ENCODE peak calls at places on chromosomes 12 and 14, in eight cellular contexts. X is effector memory CD4-positive, alpha-beta T cell; L is A549; W is ascending aorta; Q is pancreas; R is cardiac muscle cell; S is SK-N-SH; D is trophoblast cell. A is an unnamed sample. For H3K4me1, the result is how much of the 10 kb centered on the place peaks cover.

GRCh38 chr12:99029502-99030271 is 384.6 kb downstream of the APAF1 start:
- DNase-seq in R (no peak), Q (peak), S (no peak), X (no peak), L (no peak), D (no peak), W (no peak), A (no peak)

GRCh38 chr14:34843011-34843554 is 32.1 kb downstream of the BAZ1A start:
- DNase-seq in Q (no peak), L (peak), W (no peak), X (no peak), R (peak), D (peak), S (peak), A (no peak)

GRCh38 chr12:10974965-10975364 is 11.7 kb downstream of the TAS2R50 start:
- DNase-seq in R (no peak), X (no peak), D (no peak), S (no peak), Q (no peak), L (no peak), W (no peak), A (no peak)

GRCh38 chr12:109739747-109740693 is 26.4 kb downstream of the FAM222A start:
- DNase-seq in X (no peak), R (peak), W (no peak), Q (peak), D (no peak), L (no peak), S (peak), A (no peak)

GRCh38 chr14:44339862-44340261 is 167.2 kb downstream of the FSCB start:
- DNase-seq in S (no peak), Q (no peak), W (no peak), L (no peak), D (peak), R (no peak), X (no peak), A (no peak)

GRCh38 chr12:126369487-126370463 is 1304.5 kb downstream of the AACS start:
- DNase-seq in W (no peak), X (no peak), L (no peak), R (peak), D (peak), S (no peak), Q (no peak), A (no peak)

GRCh38 chr14:80213602-80214001 is 2.3 kb upstream of the DIO2 start:
- DNase-seq in S (peak), W (no peak), D (peak), X (no peak), R (peak), Q (no peak), L (peak), A (no peak)

GRCh38 chr12:51593539-51593938 is 2.5 kb downstream of the SCN8A start:
- DNase-seq in W (no peak), S (no peak), D (peak), X (no peak), R (peak), Q (no peak), L (no peak), A (peak)

GRCh38 chr12:57471-57980 is 9.0 kb upstream of the IQSEC3 start:
- DNase-seq in S (no peak), X (no peak), W (no peak), L (no peak), Q (no peak), R (no peak), D (no peak), A (no peak)

GRCh38 chr12:109157986-109158385 is 41.6 kb downstream of the ACACB start:
- DNase-seq in D (no peak), X (no peak), W (no peak), L (no peak), S (peak), R (no peak), Q (no peak), A (no peak)

GRCh38 chr12:111257435-111257902 is 111.4 kb downstream of the PHETA1 start:
- DNase-seq in W (no peak), L (no peak), S (no peak), D (no peak), R (no peak), X (no peak), Q (no peak), A (no peak)

GRCh38 chr14:105439710-105440553 is 20.3 kb downstream of the MTA1 start:
- DNase-seq in S (peak), R (no peak), W (no peak), X (no peak), Q (peak), D (no peak), L (peak), A (no peak)

GRCh38 chr12:30268036-30268435 is 427.6 kb downstream of the IPO8 start:
- DNase-seq in R (peak), S (no peak), X (no peak), Q (no peak), L (no peak), D (no peak), W (no peak), A (no peak)

GRCh38 chr14:77040995-77041744 is 12.7 kb upstream of the IRF2BPL start:
- DNase-seq in D (no peak), Q (no peak), S (no peak), L (no peak), W (no peak), R (no peak), X (peak), A (no peak)
- H3K4me3 ChIP-seq in D (no peak), Q (peak), S (peak), L (peak), W (no peak), R (peak), X (peak), A (peak)

DNA sequence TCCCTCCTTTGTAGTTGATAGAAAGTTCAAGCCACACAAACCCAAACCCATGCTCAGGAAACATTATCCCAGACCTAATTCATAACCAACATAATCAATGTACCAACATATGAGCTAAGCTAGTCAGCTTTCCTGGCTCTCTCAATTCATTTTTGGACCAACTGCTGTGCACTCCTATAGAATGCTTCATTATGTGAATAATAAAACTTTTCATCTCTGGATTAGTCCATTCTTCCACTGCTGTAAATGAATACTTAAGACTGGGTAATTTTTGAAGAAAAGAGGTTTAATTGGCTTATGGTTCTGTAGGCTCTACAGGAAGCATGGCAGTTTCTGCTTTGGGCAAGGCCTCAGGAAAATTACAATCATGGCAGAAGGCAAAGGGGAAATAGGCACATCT is 651.9 kb downstream of the RERGL start:
- DNase-seq in L (no peak), X (no peak), D (no peak), R (no peak), S (no peak), W (no peak), Q (no peak), A (no peak)
- H3K27ac ChIP-seq in L (no peak), X (no peak), D (no peak), R (no peak), S (no peak), W (no peak), Q (no peak), A (no peak)

DNA sequence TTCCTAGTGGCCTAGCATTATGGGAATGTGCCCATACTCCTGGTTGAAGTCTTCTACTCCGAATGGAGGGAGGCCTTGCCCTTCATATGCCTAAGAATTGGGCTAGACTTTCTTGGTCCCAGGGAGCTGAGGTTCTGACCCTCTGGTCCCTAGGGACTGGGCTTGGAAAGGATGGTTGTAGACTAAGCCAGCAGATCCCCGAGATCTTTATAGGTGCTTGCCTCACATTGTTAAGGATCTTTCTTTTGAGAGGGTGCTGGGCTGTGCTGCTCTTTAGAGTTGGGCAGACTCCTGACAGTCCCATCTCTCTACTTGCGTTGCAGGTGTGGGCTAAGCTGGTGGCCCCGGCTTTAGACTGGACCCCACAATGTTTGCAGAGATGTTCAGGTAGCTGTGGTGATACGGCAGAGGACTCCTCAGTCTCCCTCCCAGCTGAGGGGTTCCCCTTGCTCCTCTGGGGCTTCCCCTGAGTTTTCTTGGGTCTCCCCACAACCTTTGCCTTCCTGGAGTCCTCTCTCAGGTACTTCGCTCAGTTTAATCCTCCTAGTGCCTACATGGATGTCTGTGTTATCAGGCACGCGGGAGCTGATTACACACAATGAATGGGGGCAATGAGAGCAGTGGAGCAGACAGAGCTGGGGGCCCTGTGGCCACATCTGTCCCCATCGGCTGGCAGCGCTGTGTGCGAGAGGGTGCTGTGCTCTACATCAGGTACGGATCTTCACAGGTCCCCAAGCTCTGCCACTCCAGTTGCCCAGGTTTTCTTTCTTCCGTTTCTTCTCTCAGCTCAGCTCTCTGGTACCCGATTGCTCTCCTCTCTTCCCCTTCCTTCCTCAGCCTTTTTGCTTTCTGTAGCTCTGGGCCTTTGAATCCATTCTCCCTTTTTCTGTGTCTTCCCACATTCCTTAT is 1.3 kb downstream of the MBD6 start:
- DNase-seq in D (no peak), S (no peak), X (no peak), L (no peak), W (no peak), Q (peak), R (no peak), A (no peak)
- H3K4me1 ChIP-seq in D (under half), S (under half), X (under half), L (under half), W (under half), Q (under half), R (under half), A (under half)

GRCh38 chr14:50122291-50122690 is 5.9 kb upstream of the VCPKMT start:
- DNase-seq in W (no peak), S (no peak), Q (no peak), D (no peak), R (no peak), L (no peak), X (no peak), A (no peak)

GRCh38 chr14:50117456-50117855 is 1.1 kb upstream of the VCPKMT start:
- DNase-seq in R (no peak), L (no peak), S (no peak), Q (no peak), X (no peak), D (no peak), W (no peak), A (no peak)

GRCh38 chr14:50121506-50121905 is 5.1 kb upstream of the VCPKMT start:
- DNase-seq in R (no peak), S (no peak), Q (no peak), W (no peak), L (no peak), X (no peak), D (no peak), A (no peak)

GRCh38 chr14:50127802-50128201 is 11.4 kb upstream of the VCPKMT start:
- DNase-seq in L (no peak), D (no peak), S (no peak), X (no peak), W (no peak), Q (no peak), R (no peak), A (no peak)

DNA sequence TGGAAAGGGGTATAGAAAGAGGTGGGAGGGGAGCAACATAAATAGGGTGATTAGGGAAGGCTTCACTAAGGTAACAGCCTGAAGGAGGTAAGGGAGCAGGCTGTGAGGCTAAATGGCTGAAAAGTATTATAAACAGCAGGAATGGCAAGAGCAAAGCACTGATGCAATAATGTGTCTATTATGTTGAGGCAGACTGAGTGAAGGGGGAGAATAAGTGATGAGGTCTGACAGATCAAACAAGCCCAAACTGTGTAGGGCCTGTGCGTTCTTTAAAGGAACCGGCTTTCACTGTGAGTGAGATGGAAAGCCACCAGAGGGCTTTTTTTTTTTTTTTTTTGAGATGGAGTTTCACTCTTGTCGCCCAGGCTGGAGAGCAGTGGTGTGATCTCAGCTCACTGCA is 6.7 kb upstream of the VCPKMT start:
- DNase-seq in W (no peak), D (no peak), R (no peak), X (no peak), Q (no peak), S (no peak), L (no peak), A (no peak)
- H3K4me3 ChIP-seq in W (no peak), D (no peak), R (no peak), X (no peak), Q (no peak), S (no peak), L (no peak), A (no peak)

GRCh38 chr12:130301577-130301976 is 36.1 kb upstream of the PIWIL1 start:
- DNase-seq in X (no peak), D (no peak), S (no peak), Q (no peak), L (no peak), R (no peak), W (no peak), A (no peak)

GRCh38 chr12:130299574-130299973 is 38.1 kb upstream of the PIWIL1 start:
- DNase-seq in X (no peak), Q (no peak), W (no peak), R (no peak), S (no peak), D (no peak), L (no peak), A (no peak)

GRCh38 chr12:130300725-130301124 is 37.0 kb upstream of the PIWIL1 start:
- DNase-seq in L (no peak), D (no peak), X (no peak), W (no peak), Q (no peak), R (no peak), S (no peak), A (no peak)

GRCh38 chr12:130300090-130300489 is 37.6 kb upstream of the PIWIL1 start:
- DNase-seq in Q (no peak), D (no peak), X (no peak), L (no peak), R (no peak), S (no peak), W (no peak), A (no peak)

DNA sequence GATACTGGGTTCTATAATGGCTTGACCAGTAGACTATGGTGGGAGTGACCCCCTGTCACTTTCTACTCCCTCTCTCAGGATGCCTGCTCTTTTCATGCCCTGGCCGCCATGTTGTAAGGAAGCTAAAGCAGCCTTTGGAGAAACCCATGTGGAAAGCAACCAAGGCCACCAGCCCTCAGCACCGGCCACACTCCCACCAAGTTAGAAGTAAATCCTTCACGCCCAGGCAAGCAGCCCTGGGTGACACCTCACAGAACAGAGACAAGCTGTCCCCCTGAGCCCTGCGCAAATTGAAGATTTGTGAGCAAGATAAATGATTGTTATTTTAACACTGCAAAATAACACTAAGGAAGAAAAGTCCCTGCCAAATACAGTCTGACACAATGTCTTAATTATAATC is 39.4 kb upstream of the PIWIL1 start:
- DNase-seq in X (no peak), R (no peak), Q (no peak), W (no peak), L (no peak), S (no peak), D (no peak), A (no peak)
- H3K27ac ChIP-seq in X (no peak), R (no peak), Q (no peak), W (no peak), L (no peak), S (no peak), D (no peak), A (no peak)

GRCh38 chr14:69713127-69713800 is 53.7 kb upstream of the SRSF5 start:
- DNase-seq in S (no peak), D (no peak), W (no peak), X (no peak), Q (peak), L (no peak), R (no peak), A (no peak)

GRCh38 chr14:69716483-69717187 is 50.3 kb upstream of the SRSF5 start:
- DNase-seq in X (peak), Q (no peak), R (peak), D (peak), S (no peak), L (no peak), W (no peak), A (no peak)

GRCh38 chr14:69712637-69713088 is 54.3 kb upstream of the SRSF5 start:
- DNase-seq in S (no peak), R (no peak), D (no peak), X (no peak), Q (peak), W (no peak), L (no peak), A (no peak)

GRCh38 chr14:69713976-69714716 is 52.8 kb upstream of the SRSF5 start:
- DNase-seq in L (no peak), S (no peak), R (no peak), X (no peak), W (no peak), D (no peak), Q (no peak), A (no peak)

GRCh38 chr14:69715725-69716482 is 51.0 kb upstream of the SRSF5 start:
- DNase-seq in W (no peak), X (no peak), S (peak), L (no peak), R (peak), Q (no peak), D (peak), A (no peak)
- H3K4me1 ChIP-seq in W (under half), X (under half), S (under half), L (under half), R (under half), Q (under half), D (under half), A (under half)

DNA sequence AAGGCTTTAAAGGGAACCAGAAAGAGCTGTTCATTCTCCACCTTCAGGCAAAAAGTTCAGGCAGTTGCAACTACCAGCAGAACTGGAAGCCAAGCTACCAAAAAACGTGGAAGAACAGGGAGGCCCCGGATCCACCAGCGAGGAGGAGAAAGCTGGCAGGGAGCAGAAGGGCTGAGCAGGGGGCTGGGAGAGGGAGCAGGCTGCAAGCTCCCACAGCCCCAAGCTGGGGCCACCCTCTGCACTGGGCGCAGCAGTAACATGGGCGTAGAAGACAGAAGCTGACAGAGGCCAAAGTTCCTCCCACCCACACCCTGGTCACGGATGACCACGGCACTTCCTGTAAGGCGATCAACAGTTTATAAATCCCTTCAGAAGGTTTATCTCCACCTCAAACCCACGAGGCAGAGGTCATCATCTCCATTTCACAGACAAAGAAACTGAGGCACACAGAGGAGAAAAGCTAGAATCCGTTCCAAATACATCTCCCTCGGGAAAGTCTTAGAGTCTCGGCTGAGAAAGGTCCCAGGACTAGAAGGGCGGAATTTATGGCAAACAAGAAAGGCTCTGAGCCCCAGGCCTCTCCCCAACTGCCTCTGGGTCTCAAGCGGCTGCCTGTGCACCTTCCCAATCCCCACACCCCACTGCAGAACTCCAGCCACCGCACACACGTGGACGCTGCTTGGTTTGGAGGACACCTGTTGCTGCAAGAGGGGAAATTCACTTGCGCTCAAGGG is 1.8 kb downstream of the CCDC85C start:
- DNase-seq in X (no peak), D (peak), R (no peak), L (peak), Q (peak), W (no peak), S (no peak), A (no peak)
- H3K4me3 ChIP-seq in X (no peak), D (peak), R (peak), L (peak), Q (peak), W (no peak), S (peak), A (peak)

GRCh38 chr14:68518180-68518579 is 274.7 kb downstream of the ZFP36L1 start:
- DNase-seq in W (no peak), S (no peak), R (no peak), Q (peak), D (no peak), L (no peak), X (no peak), A (no peak)
- H3K27ac ChIP-seq in W (no peak), S (no peak), R (no peak), Q (peak), D (no peak), L (no peak), X (no peak), A (no peak)

GRCh38 chr12:55972045-55972843 is 1.6 kb upstream of the RAB5B start:
- DNase-seq in Q (no peak), X (no peak), S (no peak), W (no peak), D (peak), L (peak), R (peak), A (no peak)
- H3K4me1 ChIP-seq in Q (under half), X (under half), S (under half), W (under half), D (under half), L (under half), R (under half), A (under half)